ENCODE peak calls at places on chromosomes 3 and 15, in five cellular contexts. F is stimulated activated CD4-positive, alpha-beta T cell treated with anti-CD3 and anti-CD28 coated beads, Interleukin-12 subunit alpha, Interleukin-12 subunit beta, amount 100 ng/mL, for 4 hours; W is mesothelial cell of epicardium; U is NCI-H1105; Y is activated naive CD4-positive, alpha-beta T cell. G is an unnamed sample.

GRCh38 chr3:171454026-171454425 is 6.2 kb downstream of the TNIK start:
- DNase-seq in W (no peak), Y (no peak), U (no peak), F (no peak), G (no peak)

GRCh38 chr3:94036909-94037507 is 8.6 kb upstream of the STX19 start:
- DNase-seq in Y (no peak), U (no peak), W (no peak), F (no peak), G (no peak)

GRCh38 chr15:88465633-88466219 is 1.5 kb downstream of the MRPL46 start:
- DNase-seq in U (no peak), W (no peak), Y (no peak), F (no peak), G (no peak)

GRCh38 chr15:90286678-90287077 is 21.2 kb downstream of the NGRN start:
- DNase-seq in Y (no peak), F (no peak), U (no peak), W (no peak), G (no peak)

GRCh38 chr3:194725346-194725745 is 39.7 kb downstream of the FAM43A start:
- DNase-seq in W (no peak), Y (no peak), U (no peak), F (no peak), G (no peak)

GRCh38 chr15:51864408-51865056 is 35.1 kb downstream of the TMOD3 start:
- DNase-seq in U (no peak), Y (no peak), W (no peak), F (no peak), G (no peak)

GRCh38 chr15:88061452-88061851 is 195.1 kb downstream of the NTRK3 start:
- DNase-seq in Y (no peak), U (no peak), W (no peak), F (no peak), G (no peak)

GRCh38 chr3:69364354-69364753 is 21.5 kb downstream of the FRMD4B start:
- DNase-seq in Y (no peak), W (no peak), U (no peak), F (no peak), G (no peak)

GRCh38 chr15:91853968-91854943 is 748 bp downstream of the SLCO3A1 start:
- DNase-seq in F (peak; percentile 39), Y (no peak), U (peak; percentile 24), W (no peak), G (no peak)

GRCh38 chr15:67003586-67003985 is 61.8 kb upstream of the SMAD3 start:
- DNase-seq in Y (no peak), U (no peak), F (no peak), W (no peak), G (no peak)

GRCh38 chr15:39588531-39589192 is 7.8 kb downstream of the THBS1 start:
- DNase-seq in Y (no peak), U (no peak), W (no peak), F (no peak), G (no peak)

G was measured in central memory CD8-positive, alpha-beta T cell.